ENCODE peak calls at places on chromosomes 12 and 14, in six cellular contexts. D is neuronal stem cell, Y is IMR-90, B is H1, I is mesenchymal stem cell, K is trophoblast cell. H is an unnamed sample.

GRCh38 chr12:104232609-104233280 is 17.2 kb downstream of the TXNRD1 start:
- DNase-seq in D (no peak), Y (no peak), B (no peak), I (no peak), K (no peak), H (no peak)

GRCh38 chr12:65510584-65511050 is 232.1 kb downstream of the MSRB3 start:
- DNase-seq in D (peak), Y (no peak), B (peak), I (no peak), K (no peak), H (peak)

GRCh38 chr12:1104088-1104800 is 113.2 kb downstream of the ERC1 start:
- DNase-seq in D (no peak), Y (no peak), B (no peak), I (no peak), K (no peak), H (no peak)

GRCh38 chr12:82880442-82880901 is 193.8 kb downstream of the TMTC2 start:
- DNase-seq in D (no peak), Y (peak), B (no peak), I (no peak), K (no peak), H (no peak)

GRCh38 chr14:80549141-80549540 is 337.8 kb upstream of the DIO2 start:
- DNase-seq in D (no peak), Y (no peak), B (no peak), I (no peak), K (no peak), H (no peak)

GRCh38 chr14:52325126-52325525 is 11.0 kb downstream of the PTGER2 start:
- DNase-seq in D (no peak), Y (peak), B (no peak), I (peak), K (no peak), H (no peak)

GRCh38 chr14:104442611-104443390 is 136.8 kb upstream of the C14orf180 start:
- DNase-seq in D (no peak), Y (no peak), B (peak), I (no peak), K (no peak), H (peak)

GRCh38 chr12:77161944-77162343 is 96.6 kb upstream of the E2F7 start:
- DNase-seq in D (peak), Y (no peak), B (no peak), I (no peak), K (no peak), H (no peak)

GRCh38 chr12:46150735-46151134 is 118.1 kb downstream of the SLC38A1 start:
- DNase-seq in D (no peak), Y (no peak), B (no peak), I (no peak), K (no peak), H (no peak)

GRCh38 chr14:58865520-58866281 is 227.9 kb downstream of the DACT1 start:
- DNase-seq in D (no peak), Y (peak), B (no peak), I (peak), K (peak), H (no peak)

GRCh38 chr12:6758511-6758910 is 5.6 kb upstream of the MLF2 start:
- DNase-seq in D (no peak), Y (no peak), B (no peak), I (no peak), K (no peak), H (no peak)

GRCh38 chr12:64566882-64567517 is 43.3 kb upstream of the RASSF3 start:
- DNase-seq in D (no peak), Y (no peak), B (peak), I (no peak), K (no peak), H (no peak)

DNA sequence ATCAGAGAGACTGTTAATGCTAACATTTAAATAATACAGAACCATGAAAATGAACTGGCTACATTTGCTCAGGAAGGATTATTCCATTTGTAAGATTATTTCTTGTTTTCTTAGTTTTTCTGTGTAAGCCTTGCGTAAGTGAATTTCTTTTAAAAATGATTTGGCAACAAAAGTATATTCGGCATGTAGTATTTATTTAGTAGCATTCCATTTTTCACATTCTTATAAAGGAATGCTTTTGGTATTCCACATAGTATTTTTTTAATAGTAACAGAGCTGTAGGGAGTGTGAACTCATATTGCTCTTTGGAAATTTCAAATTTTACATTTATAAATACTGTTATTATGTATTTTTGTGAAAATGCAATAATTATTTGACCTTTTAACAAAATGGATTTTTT is 1.0 kb downstream of the PTPRQ start:
- DNase-seq in D (no peak), Y (peak), B (no peak), I (no peak), K (no peak), H (no peak)
- H3K14ac ChIP-seq in D (no peak), Y (no peak), B (no peak), I (no peak), K (no peak), H (no peak)

GRCh38 chr12:62600038-62600437 is 133.4 kb downstream of the MON2 start:
- DNase-seq in D (no peak), Y (no peak), B (no peak), I (peak), K (no peak), H (no peak)

GRCh38 chr12:62603811-62604098 is 137.1 kb downstream of the MON2 start:
- DNase-seq in D (no peak), Y (no peak), B (no peak), I (no peak), K (no peak), H (no peak)

GRCh38 chr12:62603061-62603810 is 136.6 kb downstream of the MON2 start:
- DNase-seq in D (peak), Y (peak), B (peak), I (peak), K (peak), H (peak)

GRCh38 chr12:62602445-62603060 is 135.9 kb downstream of the MON2 start:
- DNase-seq in D (peak), Y (peak), B (peak), I (peak), K (peak), H (peak)

DNA sequence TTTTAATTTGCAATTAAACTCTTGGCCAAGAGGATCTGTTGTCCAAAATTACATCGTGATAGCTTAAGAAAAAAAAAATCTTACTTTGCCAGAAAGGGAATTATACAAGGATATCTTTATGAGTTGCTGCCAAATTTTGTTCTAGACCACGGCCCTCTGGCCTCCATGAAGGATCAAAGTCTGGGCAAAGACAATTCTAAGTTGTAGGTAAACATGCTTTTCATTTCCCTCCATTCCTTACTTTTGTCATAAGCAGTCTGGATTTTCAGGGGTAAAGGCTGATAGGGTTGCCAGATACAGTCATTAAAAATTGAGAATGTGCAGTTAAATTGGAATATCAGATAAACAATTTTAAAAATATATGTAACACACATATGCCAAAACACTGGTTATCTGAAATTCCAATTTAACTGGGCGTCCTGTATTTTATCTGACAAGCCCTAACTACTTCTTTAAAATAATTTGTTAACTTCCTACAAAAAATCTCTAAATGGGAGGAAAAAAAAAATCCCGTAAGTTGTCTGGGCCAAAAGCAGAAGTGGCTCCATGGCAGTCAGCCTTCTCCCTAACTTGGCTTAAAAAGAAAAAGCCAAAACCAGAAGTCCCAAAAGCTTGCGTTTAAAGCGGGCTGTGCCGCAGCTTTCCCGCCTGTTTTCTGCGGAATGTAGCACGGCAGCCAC is 135.3 kb downstream of the MON2 start:
- DNase-seq in D (no peak), Y (no peak), B (no peak), I (no peak), K (no peak), H (no peak)
- H2BK5ac ChIP-seq in D (peak), Y (peak), B (peak), I (peak), K (peak), H (peak)

GRCh38 chr12:50057000-50057841 is at the start of gene ASIC1:
- DNase-seq in D (peak), Y (peak), B (peak), I (peak), K (peak), H (peak)
- H3K18ac ChIP-seq in D (peak), Y (peak), B (no peak), I (peak), K (no peak), H (no peak)

GRCh38 chr12:106389181-106389580 is 31.6 kb downstream of the POLR3B start:
- DNase-seq in D (no peak), Y (no peak), B (no peak), I (no peak), K (no peak), H (no peak)
- H3K14ac ChIP-seq in D (no peak), Y (no peak), B (no peak), I (no peak), K (no peak), H (no peak)

DNA sequence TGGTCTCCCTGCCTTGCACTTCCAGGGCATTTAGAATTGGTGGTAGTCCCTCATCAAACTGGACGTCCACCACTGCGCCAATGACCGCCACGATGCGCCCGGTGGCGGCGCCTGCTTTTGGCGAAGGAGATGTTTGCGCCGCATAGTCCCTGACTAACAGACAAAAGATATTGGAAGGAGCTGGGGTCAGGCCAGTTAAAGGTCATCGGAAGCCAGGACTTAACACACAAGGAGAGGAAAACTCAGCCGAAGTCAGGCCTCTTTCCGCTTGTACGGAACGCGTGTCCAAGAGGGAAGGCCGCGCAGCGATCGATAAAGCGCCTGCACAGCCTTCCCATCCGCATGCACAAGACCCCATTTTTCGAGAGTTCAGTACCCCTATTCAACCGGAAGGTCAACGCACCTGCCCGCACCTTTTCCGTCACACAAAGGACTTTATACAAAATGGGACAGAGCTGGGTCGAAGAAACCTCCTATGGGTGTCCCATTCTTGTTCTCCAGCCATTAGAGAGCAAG is 525 bp downstream of the ATP5F1B start:
- DNase-seq in D (no peak), Y (no peak), B (no peak), I (peak), K (no peak), H (no peak)
- H2BK5ac ChIP-seq in D (no peak), Y (peak), B (peak), I (peak), K (peak), H (no peak)

DNA sequence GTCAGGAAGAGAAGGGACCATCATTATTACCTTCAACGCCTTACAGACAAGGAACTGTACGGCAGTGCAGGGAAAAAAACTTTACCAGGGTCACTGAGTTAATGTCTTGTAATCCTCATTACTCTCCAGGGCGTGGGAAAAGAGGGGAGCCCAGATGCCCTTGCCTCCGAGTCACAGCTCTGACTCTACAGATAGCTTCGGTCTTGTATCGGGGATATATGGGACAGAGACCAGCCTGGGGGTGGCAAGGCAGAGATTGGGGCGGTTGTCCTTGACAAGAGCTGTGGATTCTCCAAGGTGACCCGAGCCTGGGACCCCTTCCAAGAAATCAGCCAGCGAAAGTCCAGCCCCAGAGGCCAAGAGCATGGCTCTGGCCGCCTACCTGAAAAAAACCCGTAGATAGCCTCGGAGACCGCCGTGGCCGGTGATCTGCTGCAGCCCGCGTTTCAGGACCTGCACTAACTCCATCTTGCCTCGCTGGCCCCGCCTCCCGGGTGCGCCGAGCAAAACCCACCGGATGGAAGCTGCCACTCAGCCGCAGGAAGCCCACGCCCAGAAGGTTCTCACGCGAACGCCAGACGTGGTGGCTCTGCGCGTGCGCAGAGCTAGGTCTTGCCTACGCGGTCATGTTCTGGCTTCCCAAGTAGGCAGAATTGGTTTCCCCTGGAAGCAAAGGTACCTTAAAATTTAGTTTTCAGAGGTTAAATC is at the start of gene NDUFA12:
- DNase-seq in D (peak), Y (peak), B (peak), I (peak), K (peak), H (peak)
- H3K18ac ChIP-seq in D (peak), Y (peak), B (peak), I (peak), K (peak), H (peak)